ENCODE peak calls at places on chromosomes 12 and 14, in six cellular contexts. V is HCT116, F is GM23248, U is neural progenitor cell, O is fibroblast of lung, H is PC-3. Q is an unnamed sample.

GRCh38 chr12:7629465-7629864 is 36.2 kb downstream of the APOBEC1 start:
- DNase-seq in V (no peak), F (no peak), U (no peak), O (no peak), H (no peak), Q (no peak)

GRCh38 chr12:2284321-2284813 is 231.6 kb downstream of the CACNA1C start:
- DNase-seq in V (no peak), F (peak), U (no peak), O (peak), H (no peak), Q (peak)

GRCh38 chr12:69701821-69702220 is 2.7 kb upstream of the BEST3 start:
- DNase-seq in V (no peak), F (no peak), U (no peak), O (no peak), H (no peak), Q (peak)

GRCh38 chr12:8018666-8019581 is 13.6 kb upstream of the FOXJ2 start:
- DNase-seq in V (peak), F (no peak), U (peak), O (peak), H (no peak), Q (peak)

GRCh38 chr12:119168721-119169120 is 10.0 kb upstream of the HSPB8 start:
- DNase-seq in V (no peak), F (no peak), U (no peak), O (no peak), H (no peak), Q (no peak)

GRCh38 chr12:71900091-71900490 is 38.6 kb upstream of the TPH2 start:
- DNase-seq in V (no peak), F (peak), U (no peak), O (no peak), H (peak), Q (peak)

GRCh38 chr12:131085125-131085815 is 131.6 kb downstream of the ADGRD1 start:
- DNase-seq in V (no peak), F (no peak), U (no peak), O (no peak), H (no peak), Q (no peak)

GRCh38 chr12:93089805-93090569 is 160.9 kb upstream of the EEA1 start:
- DNase-seq in V (peak), F (peak), U (no peak), O (peak), H (peak), Q (peak)

GRCh38 chr14:86654558-86655184 is 1124.7 kb downstream of the FLRT2 start:
- DNase-seq in V (peak), F (peak), U (peak), O (peak), H (peak), Q (peak)

GRCh38 chr12:56631790-56632700 is 1.9 kb upstream of the BAZ2A start:
- DNase-seq in V (no peak), F (peak), U (peak), O (peak), H (peak), Q (peak)

GRCh38 chr12:62776997-62777396 is 158.0 kb downstream of the PPM1H start:
- DNase-seq in V (no peak), F (no peak), U (no peak), O (no peak), H (no peak), Q (no peak)

GRCh38 chr14:64391986-64392385 is 3.8 kb downstream of the MTHFD1 start:
- DNase-seq in V (no peak), F (no peak), U (no peak), O (no peak), H (no peak), Q (no peak)

GRCh38 chr12:6620137-6620884 is 13.1 kb upstream of the CHD4 start:
- DNase-seq in V (no peak), F (peak), U (peak), O (peak), H (no peak), Q (no peak)

GRCh38 chr12:50058743-50059312 is 1.4 kb downstream of the ASIC1 start:
- DNase-seq in V (no peak), F (no peak), U (no peak), O (no peak), H (no peak), Q (no peak)

GRCh38 chr12:50057896-50058670 is 687 bp downstream of the ASIC1 start:
- DNase-seq in V (no peak), F (no peak), U (no peak), O (no peak), H (no peak), Q (no peak)

GRCh38 chr12:50056629-50056976 is 793 bp upstream of the ASIC1 start:
- DNase-seq in V (no peak), F (no peak), U (no peak), O (no peak), H (no peak), Q (no peak)

GRCh38 chr12:50055831-50056628 is 1.4 kb upstream of the ASIC1 start:
- DNase-seq in V (peak), F (peak), U (peak), O (no peak), H (peak), Q (peak)

DNA sequence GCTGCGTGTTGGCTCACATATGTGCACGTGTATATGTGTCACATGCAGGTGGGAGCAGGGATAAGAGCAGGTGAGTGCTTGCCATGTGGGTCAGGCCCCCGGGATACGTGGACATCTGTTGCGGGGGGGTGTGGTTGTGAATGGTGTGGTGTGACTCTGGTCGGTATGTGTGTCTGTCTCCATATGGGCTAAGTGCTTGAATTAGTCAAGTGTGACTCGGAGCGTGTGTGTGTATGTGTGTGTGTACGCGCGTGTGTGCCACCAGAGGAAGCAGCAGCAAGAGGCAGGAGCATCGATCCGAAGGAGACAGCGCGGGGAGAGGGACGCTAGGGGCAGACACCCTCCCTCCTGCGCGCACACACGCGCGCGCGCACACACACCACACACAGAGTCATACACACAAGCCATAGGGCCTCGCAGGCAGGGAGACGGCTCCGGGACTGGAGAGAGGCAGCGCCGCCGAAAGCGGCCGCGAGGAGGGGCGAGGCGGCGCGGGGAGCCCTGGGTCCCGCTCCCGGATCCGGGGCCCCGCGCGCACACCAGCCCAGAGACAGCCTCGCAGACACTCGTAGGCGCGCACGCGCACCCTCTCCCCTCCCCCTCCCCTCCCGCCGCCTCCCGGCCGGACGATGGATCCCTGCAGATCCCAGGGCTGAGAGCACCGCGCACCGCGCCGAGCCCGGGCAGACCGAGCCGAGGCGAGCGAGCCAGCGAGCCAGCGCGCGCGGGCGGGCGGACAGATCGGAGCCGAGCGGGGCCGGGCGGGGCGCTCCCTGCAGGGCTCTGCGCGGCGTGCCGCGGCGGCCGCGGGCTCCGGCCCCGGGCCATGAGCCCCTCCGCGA is at the start of gene ASIC1:
- DNase-seq in V (peak), F (peak), U (peak), O (peak), H (peak), Q (peak)
- TF ChIP-seq EZH2 in V (no peak), F (no peak), U (peak), O (no peak), H (no peak), Q (no peak)

GRCh38 chr14:60721331-60722162 is 2.6 kb downstream of the SIX4 start:
- DNase-seq in V (peak), F (peak), U (peak), O (peak), H (peak), Q (peak)

GRCh38 chr14:60723218-60724079 is 702 bp downstream of the SIX4 start:
- DNase-seq in V (no peak), F (peak), U (peak), O (peak), H (peak), Q (peak)

GRCh38 chr14:60720962-60721330 is 3.2 kb downstream of the SIX4 start:
- DNase-seq in V (no peak), F (no peak), U (peak), O (no peak), H (no peak), Q (no peak)

GRCh38 chr14:60722836-60723217 is 1.3 kb downstream of the SIX4 start:
- DNase-seq in V (no peak), F (peak), U (no peak), O (peak), H (no peak), Q (no peak)

GRCh38 chr14:60722163-60722835 is 1.9 kb downstream of the SIX4 start:
- DNase-seq in V (no peak), F (peak), U (peak), O (peak), H (peak), Q (peak)
- TF ChIP-seq EZH2 in V (no peak), F (no peak), U (peak), O (no peak), H (no peak), Q (no peak)

DNA sequence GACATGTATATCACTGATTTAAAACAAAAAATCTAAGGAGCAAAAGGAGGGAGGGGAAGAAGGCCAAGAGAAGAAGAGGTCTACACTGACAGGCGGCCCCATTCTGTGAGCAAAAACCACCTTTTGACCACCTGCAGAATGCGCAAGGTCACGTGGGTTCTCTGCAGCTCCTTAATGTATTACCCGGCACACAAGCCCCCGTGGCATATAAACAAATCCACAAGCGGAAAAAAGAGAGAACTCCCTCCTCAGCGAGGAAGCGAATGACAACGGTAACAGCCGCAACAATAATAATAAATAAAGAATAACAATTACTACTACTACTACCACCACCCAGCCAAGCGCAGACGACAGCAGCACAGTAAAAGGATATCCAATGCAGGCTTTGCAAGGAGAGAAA is 1.3 kb downstream of the KSR2 start:
- DNase-seq in V (no peak), F (no peak), U (peak), O (no peak), H (no peak), Q (no peak)
- TF ChIP-seq EZH2 in V (no peak), F (no peak), U (no peak), O (no peak), H (no peak), Q (no peak)

DNA sequence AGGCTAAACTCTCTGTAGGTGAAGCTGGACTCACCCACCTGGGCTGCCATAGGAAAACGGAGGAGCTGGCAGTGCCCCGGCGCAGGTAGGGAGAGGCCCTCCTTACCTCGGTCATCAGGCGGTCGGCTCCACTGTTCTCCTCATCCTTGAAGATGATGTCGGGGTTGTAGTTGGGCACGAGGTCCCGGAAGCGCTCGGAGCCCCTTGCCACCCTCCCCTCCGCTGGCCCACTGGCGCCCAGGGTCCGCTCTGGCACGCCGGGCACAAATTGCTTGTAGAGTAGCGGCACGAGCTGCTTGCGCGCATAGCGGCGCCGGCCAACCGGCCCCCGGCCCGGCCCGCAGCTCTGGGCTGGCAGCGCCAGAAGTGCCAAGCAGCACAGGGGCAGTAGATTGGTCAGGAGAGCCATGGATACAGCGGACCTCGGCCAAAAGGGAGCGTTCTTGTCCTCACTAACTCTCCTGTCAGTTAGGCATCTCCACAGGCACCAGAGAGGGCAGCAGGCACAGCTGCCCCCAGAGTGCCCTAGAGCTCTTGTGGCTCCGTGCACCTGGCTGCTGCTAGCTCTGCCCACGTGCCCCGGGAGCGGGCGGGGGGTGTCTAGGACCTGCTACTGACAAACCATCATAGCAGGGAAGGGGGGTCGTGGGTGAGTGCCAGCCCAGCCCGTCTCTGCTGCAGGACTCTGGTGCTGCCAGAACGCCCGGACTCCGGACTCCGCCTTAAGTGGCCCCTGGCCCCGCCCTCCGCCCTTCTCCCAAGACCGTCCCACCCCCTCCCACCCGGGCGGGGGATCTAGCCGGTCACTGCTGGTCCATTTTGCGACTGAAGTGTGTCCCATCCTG is at the start of gene DHH:
- DNase-seq in V (no peak), F (peak), U (peak), O (peak), H (peak), Q (no peak)
- TF ChIP-seq EZH2 in V (no peak), F (peak), U (peak), O (peak), H (peak), Q (peak)

GRCh38 chr14:89697281-89698060 is 257.1 kb downstream of the EFCAB11 start:
- DNase-seq in V (no peak), F (no peak), U (no peak), O (no peak), H (no peak), Q (no peak)

GRCh38 chr14:89702151-89702936 is 252.2 kb downstream of the EFCAB11 start:
- DNase-seq in V (no peak), F (peak), U (no peak), O (peak), H (no peak), Q (no peak)

GRCh38 chr14:89699076-89699475 is 255.5 kb downstream of the EFCAB11 start:
- DNase-seq in V (no peak), F (no peak), U (no peak), O (no peak), H (no peak), Q (no peak)

GRCh38 chr14:89695846-89696245 is 258.7 kb downstream of the EFCAB11 start:
- DNase-seq in V (no peak), F (no peak), U (no peak), O (no peak), H (no peak), Q (no peak)

DNA sequence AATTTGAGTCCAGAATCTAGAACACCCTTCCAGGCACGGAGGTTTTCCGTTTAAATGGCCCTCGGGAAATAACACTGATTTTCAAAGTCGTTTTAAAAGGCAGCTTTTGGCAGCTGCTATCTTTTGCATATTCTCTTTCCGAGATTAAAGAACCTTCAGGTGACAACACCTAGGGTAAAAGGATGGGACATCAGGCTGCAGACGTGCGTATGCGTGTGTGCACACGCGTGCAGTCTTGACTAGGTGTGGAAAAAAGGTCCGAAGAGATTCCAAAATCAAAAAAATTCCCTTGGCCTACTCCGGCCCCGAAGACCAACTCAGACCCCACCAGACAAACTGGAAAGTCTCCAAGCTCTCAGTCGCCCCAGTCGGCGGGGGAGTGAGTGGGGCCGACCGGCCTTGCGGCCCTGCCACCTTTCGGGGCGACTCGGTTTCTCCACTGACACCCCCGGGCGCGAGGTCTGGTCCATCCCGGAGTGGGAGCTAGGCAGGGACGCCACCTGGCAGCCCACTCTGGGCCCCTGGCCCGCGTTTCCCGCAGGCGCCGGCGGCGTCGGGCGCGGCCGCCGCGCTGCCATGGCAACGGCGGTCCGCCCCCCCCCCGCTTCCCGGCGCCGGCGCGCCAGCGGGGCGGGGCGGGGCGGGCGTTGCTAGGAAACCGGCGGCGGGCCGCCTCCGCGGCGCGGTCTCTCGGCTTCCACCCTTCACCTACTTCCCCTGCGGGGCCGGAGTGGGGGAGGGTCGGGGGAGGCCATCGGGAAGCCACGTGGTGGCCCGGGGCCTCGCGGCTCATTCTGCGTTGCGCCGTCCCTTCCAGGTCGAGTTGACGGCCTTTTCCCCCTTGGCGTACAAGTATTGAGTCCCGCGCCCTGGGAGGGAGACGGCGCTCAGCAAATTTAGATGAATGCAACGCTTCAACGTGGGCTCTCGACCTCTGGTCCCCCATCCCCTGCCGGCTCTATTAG is 253.2 kb downstream of the EFCAB11 start:
- DNase-seq in V (peak), F (peak), U (peak), O (peak), H (peak), Q (peak)
- TF ChIP-seq EZH2 in V (no peak), F (no peak), U (no peak), O (no peak), H (no peak), Q (no peak)

GRCh38 chr12:57755454-57756372 is 810 bp downstream of the MARCHF9 start:
- DNase-seq in V (no peak), F (peak), U (peak), O (no peak), H (peak), Q (no peak)
- TF ChIP-seq EZH2 in V (no peak), F (peak), U (no peak), O (peak), H (no peak), Q (no peak)

Q was measured in A673.